ENCODE peak calls at places on chromosomes 2 and 18, in nine cellular contexts. One of them, this sample, is unnamed.

GRCh38 chr18:76434452-76434851 is 60.6 kb downstream of the ZNF516 start:
- DNase-seq in NCI-H1092: no peak
- DNase-seq in smooth muscle cell of the brain vasculature: no peak
- DNase-seq in COR-L47: no peak
- DNase-seq in activated gamma-delta T cell treated with Interleukin-2 at 50 U/mL for 16 hours: no peak
- DNase-seq in activated T-cell treated with anti-CD3 and anti-CD28 coated beads, Interleukin-2, amount 50 U/mL, for 48 hours: no peak
- DNase-seq in KBM-7: no peak
- DNase-seq in PC-9: no peak
- DNase-seq in glutamatergic neuron: no peak
- DNase-seq in this sample: no peak

GRCh38 chr2:32926708-32927084 is 20.1 kb upstream of the LTBP1 start:
- DNase-seq in COR-L47: no peak
- DNase-seq in activated gamma-delta T cell treated with Interleukin-2 at 50 U/mL for 16 hours: no peak
- DNase-seq in glutamatergic neuron: no peak
- DNase-seq in smooth muscle cell of the brain vasculature: no peak
- DNase-seq in KBM-7: no peak
- DNase-seq in NCI-H1092: no peak
- DNase-seq in PC-9: no peak
- DNase-seq in activated T-cell treated with anti-CD3 and anti-CD28 coated beads, Interleukin-2, amount 50 U/mL, for 48 hours: no peak
- DNase-seq in this sample: no peak

GRCh38 chr2:68423966-68424650 is 43.0 kb downstream of the FBXO48 start:
- DNase-seq in KBM-7: peak; percentile 95
- DNase-seq in activated T-cell treated with anti-CD3 and anti-CD28 coated beads, Interleukin-2, amount 50 U/mL, for 48 hours: no peak
- DNase-seq in PC-9: no peak
- DNase-seq in activated gamma-delta T cell treated with Interleukin-2 at 50 U/mL for 16 hours: no peak
- DNase-seq in NCI-H1092: no peak
- DNase-seq in smooth muscle cell of the brain vasculature: no peak
- DNase-seq in glutamatergic neuron: no peak
- DNase-seq in COR-L47: no peak
- DNase-seq in this sample: no peak

GRCh38 chr18:48803951-48804855 is 146.6 kb downstream of the SMAD7 start:
- DNase-seq in COR-L47: no peak
- DNase-seq in NCI-H1092: no peak
- DNase-seq in PC-9: no peak
- DNase-seq in KBM-7: no peak
- DNase-seq in activated gamma-delta T cell treated with Interleukin-2 at 50 U/mL for 16 hours: no peak
- DNase-seq in glutamatergic neuron: peak; percentile 7
- DNase-seq in activated T-cell treated with anti-CD3 and anti-CD28 coated beads, Interleukin-2, amount 50 U/mL, for 48 hours: peak; percentile 14
- DNase-seq in smooth muscle cell of the brain vasculature: no peak
- DNase-seq in this sample: no peak

GRCh38 chr2:39494784-39495251 is 57.7 kb upstream of the MAP4K3 start:
- DNase-seq in COR-L47: no peak
- DNase-seq in KBM-7: no peak
- DNase-seq in PC-9: peak; percentile 37
- DNase-seq in activated T-cell treated with anti-CD3 and anti-CD28 coated beads, Interleukin-2, amount 50 U/mL, for 48 hours: peak; percentile 30
- DNase-seq in smooth muscle cell of the brain vasculature: no peak
- DNase-seq in NCI-H1092: no peak
- DNase-seq in glutamatergic neuron: no peak
- DNase-seq in activated gamma-delta T cell treated with Interleukin-2 at 50 U/mL for 16 hours: no peak
- DNase-seq in this sample: peak; percentile 39

GRCh38 chr18:6795307-6795706 is 65.8 kb downstream of the ARHGAP28 start:
- DNase-seq in smooth muscle cell of the brain vasculature: no peak
- DNase-seq in activated gamma-delta T cell treated with Interleukin-2 at 50 U/mL for 16 hours: no peak
- DNase-seq in PC-9: no peak
- DNase-seq in activated T-cell treated with anti-CD3 and anti-CD28 coated beads, Interleukin-2, amount 50 U/mL, for 48 hours: no peak
- DNase-seq in NCI-H1092: no peak
- DNase-seq in KBM-7: no peak
- DNase-seq in COR-L47: no peak
- DNase-seq in glutamatergic neuron: no peak
- DNase-seq in this sample: no peak

GRCh38 chr18:49618741-49619392 is 57.0 kb downstream of the LIPG start:
- DNase-seq in smooth muscle cell of the brain vasculature: no peak
- DNase-seq in COR-L47: no peak
- DNase-seq in KBM-7: no peak
- DNase-seq in activated gamma-delta T cell treated with Interleukin-2 at 50 U/mL for 16 hours: no peak
- DNase-seq in activated T-cell treated with anti-CD3 and anti-CD28 coated beads, Interleukin-2, amount 50 U/mL, for 48 hours: no peak
- DNase-seq in PC-9: no peak
- DNase-seq in glutamatergic neuron: no peak
- DNase-seq in NCI-H1092: no peak
- DNase-seq in this sample: no peak

GRCh38 chr2:37625156-37625555 is 46.3 kb downstream of the CDC42EP3 start:
- DNase-seq in KBM-7: no peak
- DNase-seq in PC-9: no peak
- DNase-seq in glutamatergic neuron: no peak
- DNase-seq in COR-L47: no peak
- DNase-seq in activated gamma-delta T cell treated with Interleukin-2 at 50 U/mL for 16 hours: no peak
- DNase-seq in smooth muscle cell of the brain vasculature: no peak
- DNase-seq in NCI-H1092: no peak
- DNase-seq in activated T-cell treated with anti-CD3 and anti-CD28 coated beads, Interleukin-2, amount 50 U/mL, for 48 hours: no peak
- DNase-seq in this sample: no peak

GRCh38 chr2:163878718-163879117 is 142.9 kb upstream of the FIGN start:
- DNase-seq in KBM-7: peak; percentile 29
- DNase-seq in COR-L47: no peak
- DNase-seq in activated T-cell treated with anti-CD3 and anti-CD28 coated beads, Interleukin-2, amount 50 U/mL, for 48 hours: no peak
- DNase-seq in activated gamma-delta T cell treated with Interleukin-2 at 50 U/mL for 16 hours: no peak
- DNase-seq in PC-9: no peak
- DNase-seq in smooth muscle cell of the brain vasculature: no peak
- DNase-seq in NCI-H1092: no peak
- DNase-seq in glutamatergic neuron: peak; percentile 62
- DNase-seq in this sample: no peak

GRCh38 chr2:112941753-112942653 is 31.0 kb downstream of the IL37 start:
- DNase-seq in smooth muscle cell of the brain vasculature: peak; percentile 45
- DNase-seq in activated T-cell treated with anti-CD3 and anti-CD28 coated beads, Interleukin-2, amount 50 U/mL, for 48 hours: peak; percentile 84
- DNase-seq in COR-L47: peak; percentile 78
- DNase-seq in NCI-H1092: peak; percentile 44
- DNase-seq in PC-9: peak; percentile 37
- DNase-seq in KBM-7: peak; percentile 74
- DNase-seq in activated gamma-delta T cell treated with Interleukin-2 at 50 U/mL for 16 hours: peak; percentile 56
- DNase-seq in glutamatergic neuron: peak; percentile 82
- DNase-seq in this sample: peak; percentile 57

GRCh38 chr2:178732913-178733312 is 74.3 kb downstream of the TTN start:
- DNase-seq in activated gamma-delta T cell treated with Interleukin-2 at 50 U/mL for 16 hours: no peak
- DNase-seq in NCI-H1092: no peak
- DNase-seq in glutamatergic neuron: no peak
- DNase-seq in PC-9: no peak
- DNase-seq in activated T-cell treated with anti-CD3 and anti-CD28 coated beads, Interleukin-2, amount 50 U/mL, for 48 hours: no peak
- DNase-seq in KBM-7: no peak
- DNase-seq in COR-L47: no peak
- DNase-seq in smooth muscle cell of the brain vasculature: no peak
- DNase-seq in this sample: no peak

GRCh38 chr18:66495844-66496243 is 108.0 kb downstream of the CDH19 start:
- DNase-seq in KBM-7: peak; percentile 46
- DNase-seq in activated gamma-delta T cell treated with Interleukin-2 at 50 U/mL for 16 hours: no peak
- DNase-seq in activated T-cell treated with anti-CD3 and anti-CD28 coated beads, Interleukin-2, amount 50 U/mL, for 48 hours: peak; percentile 15
- DNase-seq in NCI-H1092: peak; percentile 66
- DNase-seq in glutamatergic neuron: peak; percentile 88
- DNase-seq in PC-9: peak; percentile 50
- DNase-seq in COR-L47: peak; percentile 81
- DNase-seq in smooth muscle cell of the brain vasculature: no peak
- DNase-seq in this sample: peak; percentile 91

GRCh38 chr2:240451791-240452470 is 16.5 kb downstream of the GPC1 start:
- DNase-seq in activated T-cell treated with anti-CD3 and anti-CD28 coated beads, Interleukin-2, amount 50 U/mL, for 48 hours: no peak
- DNase-seq in smooth muscle cell of the brain vasculature: no peak
- DNase-seq in COR-L47: no peak
- DNase-seq in PC-9: no peak
- DNase-seq in KBM-7: no peak
- DNase-seq in glutamatergic neuron: peak; percentile 28
- DNase-seq in activated gamma-delta T cell treated with Interleukin-2 at 50 U/mL for 16 hours: no peak
- DNase-seq in NCI-H1092: no peak
- DNase-seq in this sample: no peak

GRCh38 chr2:234032301-234032856 is 18.1 kb upstream of the SPP2 start:
- DNase-seq in KBM-7: no peak
- DNase-seq in glutamatergic neuron: no peak
- DNase-seq in activated T-cell treated with anti-CD3 and anti-CD28 coated beads, Interleukin-2, amount 50 U/mL, for 48 hours: no peak
- DNase-seq in smooth muscle cell of the brain vasculature: peak; percentile 62
- DNase-seq in PC-9: no peak
- DNase-seq in NCI-H1092: no peak
- DNase-seq in COR-L47: no peak
- DNase-seq in activated gamma-delta T cell treated with Interleukin-2 at 50 U/mL for 16 hours: peak; percentile 39
- DNase-seq in this sample: no peak

GRCh38 chr2:150619607-150620330 is 132.3 kb upstream of the RND3 start:
- DNase-seq in activated T-cell treated with anti-CD3 and anti-CD28 coated beads, Interleukin-2, amount 50 U/mL, for 48 hours: no peak
- DNase-seq in COR-L47: no peak
- DNase-seq in activated gamma-delta T cell treated with Interleukin-2 at 50 U/mL for 16 hours: no peak
- DNase-seq in KBM-7: no peak
- DNase-seq in PC-9: peak; percentile 59
- DNase-seq in NCI-H1092: no peak
- DNase-seq in glutamatergic neuron: no peak
- DNase-seq in smooth muscle cell of the brain vasculature: no peak
- DNase-seq in this sample: peak; percentile 6

GRCh38 chr18:31516432-31516831 is 18.5 kb downstream of the DSG2 start:
- DNase-seq in PC-9: no peak
- DNase-seq in COR-L47: no peak
- DNase-seq in KBM-7: no peak
- DNase-seq in NCI-H1092: no peak
- DNase-seq in activated T-cell treated with anti-CD3 and anti-CD28 coated beads, Interleukin-2, amount 50 U/mL, for 48 hours: no peak
- DNase-seq in activated gamma-delta T cell treated with Interleukin-2 at 50 U/mL for 16 hours: no peak
- DNase-seq in glutamatergic neuron: no peak
- DNase-seq in smooth muscle cell of the brain vasculature: no peak
- DNase-seq in this sample: peak; percentile 84

GRCh38 chr2:167697961-167698360 is 549.4 kb downstream of the STK39 start:
- DNase-seq in NCI-H1092: no peak
- DNase-seq in KBM-7: no peak
- DNase-seq in PC-9: no peak
- DNase-seq in smooth muscle cell of the brain vasculature: no peak
- DNase-seq in COR-L47: no peak
- DNase-seq in activated T-cell treated with anti-CD3 and anti-CD28 coated beads, Interleukin-2, amount 50 U/mL, for 48 hours: no peak
- DNase-seq in activated gamma-delta T cell treated with Interleukin-2 at 50 U/mL for 16 hours: no peak
- DNase-seq in glutamatergic neuron: no peak
- DNase-seq in this sample: no peak

GRCh38 chr18:59148192-59148591 is 8.5 kb downstream of the SEC11C start:
- DNase-seq in PC-9: no peak
- DNase-seq in glutamatergic neuron: no peak
- DNase-seq in activated T-cell treated with anti-CD3 and anti-CD28 coated beads, Interleukin-2, amount 50 U/mL, for 48 hours: no peak
- DNase-seq in COR-L47: peak; percentile 91
- DNase-seq in NCI-H1092: peak; percentile 47
- DNase-seq in activated gamma-delta T cell treated with Interleukin-2 at 50 U/mL for 16 hours: no peak
- DNase-seq in KBM-7: no peak
- DNase-seq in smooth muscle cell of the brain vasculature: no peak
- DNase-seq in this sample: peak; percentile 98